ENCODE peak calls at places on chromosomes 6 and 20, in six cellular contexts. S is fibroblast of lung; Z is activated CD4-positive, CD25-positive, alpha-beta regulatory T cell treated with anti-CD3 and anti-CD28 coated beads, Interleukin-2, amount 50 U/mL, for 72 hours; Y is AML-193; O is mesenteric fat pad; V is SK-MEL-5. T is an unnamed sample.

GRCh38 chr20:16713056-16713455 is 16.8 kb upstream of the SNRPB2 start:
- DNase-seq in Z (no peak), S (no peak), Y (no peak), V (peak; percentile 23), O (no peak), T (no peak)

GRCh38 chr6:11381801-11382513 is 149.5 kb upstream of the NEDD9 start:
- DNase-seq in S (no peak), Y (peak; percentile 91), O (no peak), Z (peak; percentile 60), V (no peak), T (no peak)

GRCh38 chr20:32206383-32207210 is 946 bp downstream of the PLAGL2 start:
- DNase-seq in Z (no peak), Y (no peak), S (no peak), O (no peak), V (no peak), T (no peak)

GRCh38 chr6:158909938-158910337 is 90.1 kb downstream of the RSPH3 start:
- DNase-seq in S (peak; percentile 38), Y (no peak), Z (no peak), V (no peak), O (no peak), T (peak; percentile 25)

GRCh38 chr20:62696999-62697398 is 11.6 kb upstream of the NTSR1 start:
- DNase-seq in Z (no peak), O (no peak), Y (no peak), S (no peak), V (no peak), T (no peak)

GRCh38 chr6:123402052-123402451 is 234.7 kb downstream of the TRDN start:
- DNase-seq in Z (no peak), O (no peak), S (no peak), Y (no peak), V (no peak), T (no peak)

GRCh38 chr6:130625825-130626500 is 201.2 kb upstream of the SMLR1 start:
- DNase-seq in Z (no peak), Y (no peak), O (no peak), S (peak; percentile 76), V (no peak), T (no peak)

GRCh38 chr6:166930354-166930891 is 25.9 kb downstream of the RNASET2 start:
- DNase-seq in O (peak; percentile 62), S (no peak), V (no peak), Y (no peak), Z (no peak), T (no peak)

GRCh38 chr20:35909176-35909575 is 45.1 kb downstream of the SCAND1 start:
- DNase-seq in S (no peak), Y (no peak), Z (no peak), O (no peak), V (no peak), T (no peak)

GRCh38 chr20:1973921-1974440 is 19.9 kb downstream of the PDYN start:
- DNase-seq in Y (no peak), Z (no peak), S (no peak), V (no peak), O (peak; percentile 59), T (no peak)

GRCh38 chr6:15481892-15482291 is 180.9 kb downstream of the DTNBP1 start:
- DNase-seq in O (no peak), Y (no peak), V (no peak), S (no peak), Z (no peak), T (no peak)

GRCh38 chr6:21935561-21936028 is 342.0 kb downstream of the SOX4 start:
- DNase-seq in S (peak; percentile 68), V (peak; percentile 84), Z (no peak), Y (peak; percentile 14), O (no peak), T (peak; percentile 75)

GRCh38 chr6:41974281-41974825 is 32.7 kb upstream of the CCND3 start:
- DNase-seq in S (no peak), V (no peak), Z (no peak), Y (no peak), O (peak; percentile 37), T (no peak)

GRCh38 chr20:1631309-1632227 is 11.8 kb upstream of the SIRPB1 start:
- DNase-seq in Y (no peak), O (no peak), S (peak; percentile 62), Z (no peak), V (no peak), T (peak; percentile 45)

GRCh38 chr20:62243906-62244515 is 5.7 kb downstream of the OSBPL2 start:
- DNase-seq in S (no peak), O (no peak), Z (no peak), V (no peak), Y (no peak), T (no peak)

GRCh38 chr20:49608752-49609670 is 41.1 kb upstream of the PTGIS start:
- DNase-seq in S (peak; percentile 29), Z (peak; percentile 79), V (peak; percentile 65), Y (peak; percentile 59), O (peak; percentile 92), T (peak; percentile 23)

GRCh38 chr20:51801220-51801991 is 915 bp downstream of the SALL4 start:
- DNase-seq in O (no peak), Y (no peak), Z (no peak), V (no peak), S (no peak), T (no peak)

GRCh38 chr6:113857565-113858066 is 471 bp downstream of the MARCKS start:
- DNase-seq in V (peak; percentile 11), O (no peak), Y (no peak), S (no peak), Z (no peak), T (no peak)

GRCh38 chr20:43955244-43956191 is 40.9 kb downstream of the TOX2 start:
- DNase-seq in V (peak; percentile 42), S (peak; percentile 93), Y (peak; percentile 81), Z (no peak), O (no peak), T (no peak)

GRCh38 chr20:20594171-20594530 is 118.3 kb downstream of the RALGAPA2 start:
- DNase-seq in O (no peak), S (peak; percentile 15), Z (no peak), Y (peak; percentile 43), V (peak; percentile 42), T (no peak)

GRCh38 chr6:53220605-53221004 is 72.0 kb upstream of the GCM1 start:
- DNase-seq in Y (no peak), S (no peak), O (no peak), V (no peak), Z (no peak), T (no peak)

GRCh38 chr6:20771427-20771826 is 237.2 kb downstream of the CDKAL1 start:
- DNase-seq in V (no peak), Y (no peak), S (no peak), Z (no peak), O (no peak), T (peak; percentile 23)

GRCh38 chr6:105810922-105811482 is 275.1 kb upstream of the PRDM1 start:
- DNase-seq in O (no peak), Y (no peak), S (no peak), Z (no peak), V (no peak), T (no peak)

GRCh38 chr20:59645761-59646171 is 41.4 kb downstream of the PHACTR3 start:
- DNase-seq in V (peak; percentile 43), Z (no peak), S (no peak), O (peak; percentile 78), Y (no peak), T (no peak)

GRCh38 chr6:116210750-116211425 is 43.0 kb downstream of the TSPYL4 start:
- DNase-seq in Y (no peak), O (no peak), S (peak; percentile 84), V (peak; percentile 5), Z (no peak), T (no peak)

GRCh38 chr6:45590225-45590624 is 212.5 kb upstream of the SUPT3H start:
- DNase-seq in S (peak; percentile 93), O (no peak), Z (no peak), V (no peak), Y (no peak), T (no peak)

GRCh38 chr6:56474531-56474930 is 168.2 kb downstream of the DST start:
- DNase-seq in V (no peak), S (no peak), Z (no peak), O (no peak), Y (no peak), T (no peak)

GRCh38 chr6:38588631-38589366 is 50.9 kb downstream of the BTBD9 start:
- DNase-seq in Z (no peak), S (peak; percentile 63), V (no peak), O (no peak), Y (no peak), T (no peak)

GRCh38 chr20:19715986-19716385 is 42.1 kb upstream of the RIN2 start:
- DNase-seq in O (no peak), S (no peak), V (no peak), Z (no peak), Y (no peak), T (no peak)

GRCh38 chr20:12941025-12941424 is 67.7 kb upstream of the SPTLC3 start:
- DNase-seq in Y (no peak), O (no peak), S (peak; percentile 8), Z (no peak), V (no peak), T (no peak)